ENCODE peak calls at places on chromosomes 16 and 17, in nine cellular contexts. Z is progenitor cell of endocrine pancreas, J is foreskin fibroblast, B is right atrium auricular region, Y is AG09309, O is neural progenitor cell, U is IMR-90, C is thyroid gland, V is PC-3. R is an unnamed sample.

GRCh38 chr17:70157151-70157550 is 12.2 kb upstream of the KCNJ2 start:
- DNase-seq in U (no peak), Y (no peak), Z (no peak), C (no peak), J (no peak), B (no peak), V (no peak), O (no peak), R (no peak)

GRCh38 chr16:72763927-72764628 is 283.9 kb downstream of the ZFHX3 start:
- DNase-seq in Y (no peak), C (no peak), V (no peak), O (peak), B (no peak), Z (no peak), U (no peak), J (no peak), R (no peak)

GRCh38 chr16:74472010-74472409 is 50.7 kb upstream of the CLEC18B start:
- DNase-seq in J (no peak), O (no peak), Z (no peak), Y (no peak), B (no peak), U (no peak), C (no peak), V (no peak), R (no peak)

GRCh38 chr16:76125871-76126270 is 151.3 kb upstream of the CNTNAP4 start:
- DNase-seq in O (no peak), J (no peak), U (no peak), V (no peak), B (no peak), Y (no peak), Z (no peak), C (no peak), R (no peak)

GRCh38 chr16:68563631-68564366 is 24.7 kb downstream of the ZFP90 start:
- DNase-seq in Y (no peak), V (no peak), J (no peak), O (no peak), C (no peak), U (no peak), B (no peak), Z (no peak), R (no peak)

GRCh38 chr16:81137012-81137335 is 40.8 kb upstream of the GCSH start:
- DNase-seq in J (peak), O (peak), V (no peak), U (peak), B (no peak), Z (no peak), Y (no peak), C (peak), R (no peak)

GRCh38 chr17:7589204-7589868 is 558 bp downstream of the SOX15 start:
- DNase-seq in V (peak), Z (peak), U (peak), J (peak), B (peak), O (peak), Y (peak), C (peak), R (peak)

GRCh38 chr16:85665373-85665740 is 23.4 kb downstream of the GINS2 start:
- DNase-seq in J (no peak), Y (no peak), O (no peak), U (no peak), V (no peak), B (no peak), C (no peak), Z (no peak), R (no peak)

GRCh38 chr17:27236710-27237315 is 57.1 kb upstream of the WSB1 start:
- DNase-seq in J (peak), O (peak), Z (peak), B (peak), Y (no peak), V (peak), U (peak), C (peak), R (no peak)

GRCh38 chr16:53024045-53024444 is 28.7 kb downstream of the CHD9NB start:
- DNase-seq in O (no peak), J (no peak), V (no peak), Y (no peak), U (no peak), C (no peak), B (no peak), Z (no peak), R (no peak)

GRCh38 chr16:85210423-85211169 is 98.3 kb upstream of the CIBAR2 start:
- DNase-seq in Z (no peak), Y (no peak), C (peak), J (peak), O (no peak), B (no peak), V (peak), U (peak), R (no peak)

GRCh38 chr17:76586741-76587487 is 1.3 kb upstream of the ST6GALNAC2 start:
- DNase-seq in C (peak), J (no peak), Y (no peak), Z (no peak), V (no peak), U (no peak), O (peak), B (no peak), R (no peak)

GRCh38 chr17:16352303-16352837 is 899 bp downstream of the CENPV start:
- DNase-seq in C (peak), J (peak), U (peak), Z (peak), B (no peak), V (no peak), Y (no peak), O (peak), R (no peak)

GRCh38 chr16:89243664-89244063 is 26.2 kb downstream of the ZNF778 start:
- DNase-seq in B (no peak), V (no peak), C (no peak), J (no peak), U (no peak), Y (no peak), Z (no peak), O (no peak), R (no peak)

GRCh38 chr17:75086496-75087181 is 1.1 kb upstream of the SLC16A5 start:
- DNase-seq in Z (no peak), Y (no peak), V (no peak), B (no peak), U (no peak), J (no peak), C (no peak), O (no peak), R (no peak)

GRCh38 chr16:8892101-8892575 is 10.0 kb downstream of the LITAFD start:
- DNase-seq in Y (no peak), U (no peak), C (no peak), Z (no peak), O (no peak), V (no peak), J (no peak), B (no peak), R (no peak)

GRCh38 chr17:39926588-39927100 is 757 bp downstream of the ORMDL3 start:
- DNase-seq in U (no peak), B (peak), Y (no peak), J (peak), C (peak), Z (peak), O (peak), V (peak), R (no peak)

GRCh38 chr17:3433741-3434140 is at the start of gene OR1E2:
- DNase-seq in V (no peak), J (no peak), Z (no peak), U (no peak), B (no peak), C (no peak), Y (no peak), O (no peak), R (no peak)
- TF ChIP-seq CTCF in V (no peak), J (no peak), Z (no peak), U (no peak), B (no peak), C (no peak), Y (no peak), O (no peak), R (no peak)

DNA sequence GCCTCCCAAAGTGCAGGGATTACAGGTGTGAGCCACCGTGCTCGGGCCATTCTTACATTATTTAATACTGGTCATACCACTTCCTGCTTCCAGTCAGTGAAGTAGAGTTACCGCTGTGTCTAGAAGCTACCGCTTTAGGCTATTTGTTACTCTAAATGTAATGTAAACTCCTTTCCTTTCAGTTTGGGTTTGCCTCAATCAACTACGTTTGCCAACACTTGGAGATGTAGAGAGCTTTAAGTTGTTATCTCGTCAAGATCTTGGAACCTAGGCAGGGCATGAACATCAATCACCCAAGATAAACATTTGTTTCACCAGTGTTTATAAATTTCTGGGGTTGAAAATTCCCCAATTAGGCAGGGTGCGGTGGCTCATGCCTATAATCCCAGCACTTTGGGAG is 275.9 kb downstream of the STX8 start:
- DNase-seq in Z (no peak), B (no peak), Y (no peak), J (no peak), V (no peak), C (no peak), O (no peak), U (no peak), R (no peak)
- TF ChIP-seq CTCF in Z (no peak), B (no peak), Y (no peak), J (no peak), V (no peak), C (no peak), O (no peak), U (no peak), R (no peak)

GRCh38 chr17:61423967-61424649 is 24.5 kb downstream of the TBX2 start:
- DNase-seq in B (no peak), U (no peak), Y (no peak), V (no peak), C (no peak), Z (no peak), J (no peak), O (no peak), R (peak)

GRCh38 chr17:61426482-61427304 is 25.5 kb upstream of the TBX4 start:
- DNase-seq in Z (no peak), U (peak), V (peak), J (peak), Y (no peak), O (no peak), B (no peak), C (no peak), R (peak)

GRCh38 chr17:61427567-61427966 is 24.7 kb upstream of the TBX4 start:
- DNase-seq in B (no peak), Y (no peak), J (no peak), C (no peak), U (no peak), V (no peak), O (no peak), Z (no peak), R (peak)

GRCh38 chr17:61422869-61423268 is 23.2 kb downstream of the TBX2 start:
- DNase-seq in B (no peak), Y (no peak), C (no peak), J (no peak), V (no peak), U (no peak), Z (no peak), O (no peak), R (no peak)

DNA sequence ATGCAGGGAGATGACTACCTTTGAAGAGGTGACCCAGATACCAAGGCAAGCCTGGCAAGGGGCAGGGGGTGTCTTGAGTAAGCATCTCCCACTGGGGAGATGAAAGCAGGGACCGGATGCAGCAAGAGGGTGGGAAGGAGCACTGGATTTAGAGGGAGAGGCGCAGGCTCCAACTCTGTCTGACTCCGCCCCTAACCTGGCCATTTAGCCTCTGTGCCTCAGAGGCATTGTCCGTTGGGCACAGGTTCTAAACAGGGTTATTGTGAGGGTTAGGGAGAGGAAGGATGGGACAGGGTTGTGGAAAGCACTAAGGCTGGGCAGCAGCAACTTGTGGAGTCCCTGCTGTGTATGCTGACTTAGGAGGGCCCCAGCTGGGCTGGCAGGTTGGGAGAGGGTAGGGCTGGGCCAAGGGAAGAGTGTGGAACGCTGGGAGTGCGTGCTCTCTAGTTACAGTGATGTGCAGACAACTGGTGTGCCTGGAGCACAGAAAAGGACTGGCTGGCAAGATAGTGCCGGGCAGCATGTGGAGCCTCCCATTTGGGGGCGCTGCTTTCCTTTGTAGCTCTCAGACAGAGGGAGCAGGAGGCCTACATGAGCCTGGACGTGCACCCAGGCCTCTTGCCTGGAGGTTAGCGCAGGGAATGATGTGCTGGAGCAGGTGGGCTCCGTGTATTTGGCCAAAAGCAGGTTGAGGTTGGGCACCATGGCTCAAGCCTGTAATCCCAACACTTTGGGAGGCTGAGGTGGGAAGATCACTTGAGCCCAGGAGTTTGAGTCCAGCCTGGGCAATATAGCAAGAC is 26.2 kb downstream of the TBX2 start:
- DNase-seq in Y (no peak), J (no peak), Z (no peak), B (no peak), C (no peak), U (no peak), V (peak), O (peak), R (peak)
- TF ChIP-seq CTCF in Y (peak), J (peak), Z (no peak), B (no peak), C (no peak), U (no peak), V (peak), O (peak), R (no peak)

DNA sequence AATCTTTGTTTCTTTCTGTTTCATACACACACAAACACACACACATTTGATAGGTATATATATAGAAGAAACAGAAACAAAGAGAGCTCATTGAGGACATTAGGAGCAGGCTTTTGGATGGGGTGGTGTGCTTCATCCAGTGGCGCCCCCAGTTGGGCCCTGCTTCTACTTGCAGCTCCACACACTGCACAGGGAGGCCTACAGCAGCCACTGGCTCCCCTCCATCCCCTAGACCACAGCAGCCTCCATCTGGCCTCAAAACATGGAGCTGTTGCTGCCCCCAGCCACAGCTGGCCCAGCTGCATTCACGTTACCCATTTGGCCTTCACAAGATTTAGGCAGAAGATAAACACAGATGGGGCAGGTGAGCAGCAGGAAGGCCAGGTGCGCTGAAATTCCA is 33.1 kb upstream of the NF1 start:
- DNase-seq in C (no peak), J (no peak), Z (no peak), O (peak), Y (no peak), U (no peak), B (no peak), V (no peak), R (peak)
- TF ChIP-seq CTCF in C (no peak), J (no peak), Z (peak), O (peak), Y (no peak), U (no peak), B (no peak), V (no peak), R (no peak)

GRCh38 chr16:1810106-1810505 is 16.5 kb downstream of the HAGH start:
- DNase-seq in C (no peak), V (no peak), O (no peak), Z (no peak), Y (no peak), U (no peak), J (no peak), B (no peak), R (no peak)

GRCh38 chr16:1810536-1810935 is 16.1 kb downstream of the HAGH start:
- DNase-seq in J (no peak), O (no peak), Z (no peak), C (no peak), Y (no peak), V (no peak), B (no peak), U (no peak), R (no peak)

GRCh38 chr16:1815461-1815860 is 11.2 kb downstream of the HAGH start:
- DNase-seq in U (no peak), C (no peak), V (no peak), Y (no peak), Z (no peak), B (no peak), J (no peak), O (no peak), R (no peak)

GRCh38 chr16:1809281-1809801 is 15.8 kb upstream of the IGFALS start:
- DNase-seq in O (peak), V (no peak), U (no peak), C (no peak), Y (no peak), Z (no peak), J (no peak), B (no peak), R (no peak)

DNA sequence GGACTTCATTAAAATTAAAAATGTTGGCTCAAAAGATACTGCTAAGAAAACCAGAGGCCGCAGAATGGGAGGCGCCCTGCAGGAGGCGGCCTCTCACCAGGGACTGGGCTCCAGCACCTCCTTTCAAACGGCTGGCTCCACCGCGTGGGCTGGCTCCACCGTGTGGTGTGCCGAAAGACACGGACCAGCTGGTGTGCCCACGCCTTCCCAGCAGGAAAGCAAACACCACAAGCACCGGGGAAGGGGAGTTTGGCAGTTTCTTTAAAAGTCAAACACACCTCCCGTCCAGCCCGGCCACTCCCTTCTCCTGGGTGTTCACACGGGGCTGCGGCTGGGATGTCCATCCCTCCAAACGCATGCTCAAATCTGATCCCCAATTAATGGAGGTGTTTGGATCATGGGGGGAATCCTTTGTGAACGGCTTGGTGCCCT is 13.9 kb downstream of the HAGH start:
- DNase-seq in J (peak), B (peak), Y (peak), V (peak), U (peak), O (peak), Z (no peak), C (peak), R (peak)
- TF ChIP-seq CTCF in J (peak), B (peak), Y (peak), V (peak), U (peak), O (peak), Z (peak), C (no peak), R (peak)

R was measured in osteocyte.